ENCODE peak calls at places on chromosomes 2 and 18, in eight cellular contexts. E is CD8-positive, alpha-beta T cell; Y is GM23338; H is heart left ventricle; Q is epithelial cell of prostate; W is lower lobe of right lung; V is iPS-NIHi11; B is HCT116. O is an unnamed sample.

GRCh38 chr2:190596998-190597397 is 51.9 kb upstream of the NAB1 start:
- DNase-seq in H (peak), Q (no peak), W (no peak), B (no peak), V (no peak), Y (no peak), E (no peak), O (no peak)

GRCh38 chr2:12863937-12864336 is 147.2 kb downstream of the TRIB2 start:
- DNase-seq in Q (no peak), W (no peak), V (no peak), E (no peak), H (no peak), B (no peak), Y (no peak), O (no peak)

GRCh38 chr2:17171446-17172049 is 346.7 kb downstream of the RAD51AP2 start:
- DNase-seq in E (no peak), W (no peak), Y (peak), B (peak), Q (no peak), H (no peak), V (peak), O (peak)

GRCh38 chr2:215698566-215698965 is 262.7 kb upstream of the FN1 start:
- DNase-seq in Y (no peak), E (no peak), Q (peak), B (no peak), W (no peak), V (no peak), H (no peak), O (peak)

GRCh38 chr2:119694994-119695521 is 16.1 kb downstream of the TMEM177 start:
- DNase-seq in B (no peak), Y (no peak), W (no peak), Q (peak), E (peak), H (no peak), V (no peak), O (no peak)

GRCh38 chr2:112156152-112156986 is 18.2 kb downstream of the FBLN7 start:
- DNase-seq in Q (no peak), B (no peak), V (no peak), W (no peak), H (no peak), Y (no peak), E (peak), O (peak)

GRCh38 chr18:58313491-58314032 is 269.5 kb downstream of the NEDD4L start:
- DNase-seq in W (peak), E (no peak), H (no peak), Q (no peak), V (no peak), B (no peak), Y (no peak), O (no peak)

GRCh38 chr2:189595412-189595811 is 14.8 kb upstream of the SLC40A1 start:
- DNase-seq in W (no peak), H (no peak), B (no peak), E (no peak), Q (no peak), Y (no peak), V (no peak), O (no peak)

O was measured in RWPE1.